ENCODE peak calls at places on chromosome 17, in nine cellular contexts. E is CD8-positive, alpha-beta T cell; O is PC-9; N is lower lobe of right lung; Q is AG09319; M is thoracic aorta; Y is neural crest cell; S is mucosa of descending colon; L is sigmoid colon. H is an unnamed sample.
A peak's percentile ranks its signal among the peaks of the same experiment; 100 is the strongest.

GRCh38 chr17:81332118-81332834 is 37.2 kb upstream of the SLC38A10 start:
- DNase-seq in E (no peak), O (no peak), N (no peak), Q (no peak), M (no peak), Y (no peak), S (peak; percentile 33), L (no peak), H (no peak)

GRCh38 chr17:50768348-50768761 is 1.0 kb upstream of the ANKRD40CL start:
- DNase-seq in E (no peak), O (peak; percentile 92), N (peak; percentile 66), Q (no peak), M (no peak), Y (no peak), S (peak; percentile 95), L (no peak), H (no peak)

GRCh38 chr17:77124192-77124908 is 16.4 kb upstream of the SEC14L1 start:
- DNase-seq in E (no peak), O (peak; percentile 87), N (no peak), Q (no peak), M (no peak), Y (no peak), S (no peak), L (no peak), H (no peak)

GRCh38 chr17:8473451-8474192 is 37.9 kb downstream of the NDEL1 start:
- DNase-seq in E (no peak), O (no peak), N (no peak), Q (no peak), M (no peak), Y (no peak), S (no peak), L (no peak), H (no peak)

GRCh38 chr17:57025876-57026275 is 47.9 kb downstream of the SCPEP1 start:
- DNase-seq in E (no peak), O (no peak), N (no peak), Q (no peak), M (no peak), Y (no peak), S (no peak), L (no peak), H (no peak)

GRCh38 chr17:61002316-61002736 is 324.7 kb downstream of the BCAS3 start:
- DNase-seq in E (no peak), O (no peak), N (no peak), Q (peak; percentile 49), M (no peak), Y (no peak), S (no peak), L (no peak), H (no peak)

GRCh38 chr17:1779571-1780074 is 17.8 kb downstream of the SERPINF1 start:
- DNase-seq in E (no peak), O (no peak), N (peak; percentile 71), Q (peak; percentile 89), M (no peak), Y (no peak), S (no peak), L (peak; percentile 93), H (peak; percentile 93)

GRCh38 chr17:46013502-46014165 is 14.6 kb downstream of the STH start:
- DNase-seq in E (no peak), O (no peak), N (no peak), Q (no peak), M (no peak), Y (no peak), S (peak; percentile 12), L (no peak), H (peak; percentile 68)

GRCh38 chr17:41103896-41104295 is 1.3 kb upstream of the KRTAP4-9 start:
- DNase-seq in E (no peak), O (no peak), N (no peak), Q (no peak), M (no peak), Y (no peak), S (no peak), L (no peak), H (no peak)

GRCh38 chr17:57750930-57751329 is 5.8 kb upstream of the CCDC182 start:
- DNase-seq in E (no peak), O (no peak), N (no peak), Q (no peak), M (no peak), Y (no peak), S (no peak), L (no peak), H (no peak)

GRCh38 chr17:21213491-21214014 is 408 bp downstream of the TMEM11 start:
- DNase-seq in E (no peak), O (no peak), N (peak; percentile 74), Q (no peak), M (no peak), Y (no peak), S (peak; percentile 77), L (peak; percentile 71), H (no peak)

GRCh38 chr17:11404431-11404830 is 163.4 kb downstream of the SHISA6 start:
- DNase-seq in E (no peak), O (no peak), N (no peak), Q (no peak), M (no peak), Y (no peak), S (no peak), L (no peak), H (no peak)
- TF ChIP-seq CTCF in E (no peak), O (no peak), N (no peak), Q (no peak), M (no peak), Y (no peak), S (no peak), L (no peak), H (no peak)

DNA sequence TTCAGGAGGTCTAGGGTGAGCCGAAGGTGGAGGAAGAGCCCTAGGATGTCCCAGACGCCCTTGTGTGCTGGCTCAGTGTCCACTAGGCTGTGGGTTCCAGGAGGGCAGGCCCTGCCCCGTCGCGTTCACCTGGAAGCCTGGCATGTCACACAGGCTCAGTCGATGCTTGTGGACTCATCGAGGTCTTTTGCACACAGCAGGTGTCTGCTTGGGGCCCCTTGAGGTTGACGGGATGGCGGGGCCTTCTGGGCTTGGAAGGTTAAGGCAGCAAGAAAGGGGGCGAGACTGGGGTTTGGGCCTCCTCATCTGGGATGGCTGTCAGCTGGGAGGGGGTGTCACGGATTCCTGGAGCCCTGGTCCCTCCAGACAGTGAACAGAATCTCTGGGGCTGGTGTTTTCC is 1.9 kb downstream of the RAP1GAP2 start:
- DNase-seq in E (no peak), O (no peak), N (no peak), Q (no peak), M (no peak), Y (no peak), S (no peak), L (no peak), H (no peak)
- TF ChIP-seq CTCF in E (no peak), O (no peak), N (no peak), Q (no peak), M (no peak), Y (no peak), S (no peak), L (no peak), H (no peak)

DNA sequence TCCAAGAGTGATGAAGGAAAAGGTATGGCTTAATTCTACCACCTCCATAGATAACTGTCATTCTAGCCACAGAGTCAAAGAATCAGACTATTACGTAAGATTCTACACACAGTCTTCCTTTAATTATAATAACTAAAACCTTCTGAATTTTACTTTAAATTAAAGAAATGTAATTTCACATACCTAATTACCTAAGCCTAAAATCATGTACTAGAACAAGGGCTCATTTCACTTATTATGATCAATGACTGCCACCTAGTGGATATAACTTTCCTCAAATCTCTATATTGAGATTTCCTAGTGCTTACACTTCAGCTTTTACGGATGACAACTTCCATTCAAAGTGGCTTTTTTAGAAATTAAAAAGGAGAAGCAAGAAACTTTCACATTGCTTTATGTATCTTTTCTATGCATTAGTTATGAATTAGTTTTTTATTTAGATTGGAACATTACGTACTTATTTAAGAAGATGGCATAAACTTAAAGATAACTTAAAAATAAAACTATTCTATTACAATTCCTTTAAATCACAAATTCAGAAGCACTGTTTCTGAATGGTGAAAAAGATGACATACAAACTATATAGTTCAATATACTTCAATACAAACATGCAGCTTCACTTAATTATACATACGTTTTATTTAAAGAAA is 18.2 kb upstream of the ABCA10 start:
- DNase-seq in E (no peak), O (no peak), N (no peak), Q (peak; percentile 15), M (no peak), Y (no peak), S (no peak), L (no peak), H (no peak)
- TF ChIP-seq CTCF in E (peak; percentile 87), O (peak; percentile 85), N (peak; percentile 63), Q (peak; percentile 44), M (peak; percentile 56), Y (peak; percentile 86), S (no peak), L (no peak), H (peak; percentile 53)

GRCh38 chr17:44653954-44654353 is 2.3 kb upstream of the MEIOC start:
- DNase-seq in E (no peak), O (no peak), N (no peak), Q (no peak), M (no peak), Y (no peak), S (no peak), L (no peak), H (no peak)
- TF ChIP-seq CTCF in E (no peak), O (no peak), N (no peak), Q (no peak), M (no peak), Y (no peak), S (no peak), L (no peak), H (no peak)

DNA sequence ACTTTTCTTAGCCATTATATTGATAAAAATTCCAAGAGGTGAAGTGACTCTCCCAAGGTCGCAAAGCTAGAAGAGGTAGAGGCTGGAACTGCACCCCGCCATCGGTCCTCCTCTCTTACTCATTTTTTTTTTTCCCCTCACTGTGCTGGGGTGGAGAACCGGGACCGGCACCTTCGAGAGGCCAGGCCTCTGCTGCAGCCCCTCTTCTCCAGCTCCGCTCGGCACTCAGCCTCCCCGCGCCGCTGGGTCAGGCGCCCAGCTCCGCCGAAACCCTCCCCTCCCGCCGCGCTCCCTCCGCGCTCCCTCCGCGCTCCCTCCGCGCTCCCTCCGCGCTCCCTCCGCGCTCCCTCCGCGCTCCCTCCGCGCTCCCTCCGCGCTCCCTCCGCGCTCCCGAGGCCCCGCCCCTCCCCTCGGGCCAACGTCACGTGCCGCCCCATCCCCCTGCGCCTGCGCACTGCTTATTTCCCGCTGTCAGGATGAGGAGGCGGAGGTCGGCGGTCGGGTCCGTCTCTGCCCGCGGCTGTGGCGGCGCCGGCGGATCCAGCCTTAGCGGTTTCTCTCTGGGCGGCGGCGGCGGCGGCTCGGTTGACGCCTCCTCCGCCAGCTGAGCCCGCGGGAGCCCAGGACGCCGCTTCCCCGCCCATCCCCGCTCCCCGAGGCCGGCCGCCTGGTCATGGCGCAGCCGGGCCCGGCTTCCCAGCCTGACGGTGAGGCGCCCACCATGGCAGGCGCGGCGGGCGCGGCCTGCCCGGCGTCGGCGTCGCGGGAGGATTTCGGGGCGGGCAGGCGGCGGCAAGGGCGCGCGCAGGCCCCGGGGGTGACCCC is at the start of gene RABEP1:
- DNase-seq in E (peak; percentile 92), O (peak; percentile 53), N (peak; percentile 92), Q (peak; percentile 79), M (peak; percentile 69), Y (peak; percentile 94), S (peak; percentile 95), L (peak; percentile 97), H (no peak)
- TF ChIP-seq CTCF in E (no peak), O (no peak), N (peak; percentile 26), Q (no peak), M (peak; percentile 54), Y (peak; percentile 57), S (no peak), L (no peak), H (peak; percentile 18)

GRCh38 chr17:64507418-64507766 is 615 bp downstream of the CEP95 start:
- DNase-seq in E (no peak), O (peak; percentile 61), N (no peak), Q (no peak), M (no peak), Y (no peak), S (no peak), L (no peak), H (peak; percentile 17)
- TF ChIP-seq CTCF in E (peak; percentile 59), O (no peak), N (peak; percentile 49), Q (peak; percentile 57), M (peak; percentile 33), Y (no peak), S (peak; percentile 8), L (no peak), H (peak; percentile 57)

H was measured in BJ.